ENCODE peak calls at places on chromosomes 3 and 15, in eight cellular contexts. One of them, this sample, is unnamed.

GRCh38 chr3:53630547-53630946 is 136.1 kb downstream of the CACNA1D start:
- DNase-seq in suprapubic skin: no peak
- DNase-seq in body of pancreas: no peak
- DNase-seq in heart left ventricle: no peak
- DNase-seq in erythroblast: no peak
- DNase-seq in tibial nerve: no peak
- DNase-seq in endothelial cell of umbilical vein: no peak
- DNase-seq in adrenal gland: no peak
- DNase-seq in this sample: no peak

GRCh38 chr3:184737641-184738518 is 26.0 kb upstream of the MAGEF1 start:
- DNase-seq in suprapubic skin: peak
- DNase-seq in body of pancreas: no peak
- DNase-seq in heart left ventricle: no peak
- DNase-seq in erythroblast: no peak
- DNase-seq in tibial nerve: no peak
- DNase-seq in endothelial cell of umbilical vein: peak
- DNase-seq in adrenal gland: no peak
- DNase-seq in this sample: peak

GRCh38 chr3:57130426-57131209 is 34.5 kb downstream of the IL17RD start:
- DNase-seq in suprapubic skin: no peak
- DNase-seq in body of pancreas: no peak
- DNase-seq in heart left ventricle: peak
- DNase-seq in erythroblast: no peak
- DNase-seq in tibial nerve: peak
- DNase-seq in endothelial cell of umbilical vein: no peak
- DNase-seq in adrenal gland: no peak
- DNase-seq in this sample: no peak

GRCh38 chr3:48403533-48404439 is 26.1 kb downstream of the PLXNB1 start:
- DNase-seq in suprapubic skin: peak
- DNase-seq in body of pancreas: no peak
- DNase-seq in heart left ventricle: no peak
- DNase-seq in erythroblast: no peak
- DNase-seq in tibial nerve: peak
- DNase-seq in endothelial cell of umbilical vein: no peak
- DNase-seq in adrenal gland: no peak
- DNase-seq in this sample: peak

GRCh38 chr3:62835594-62836236 is 39.5 kb downstream of the CADPS start:
- DNase-seq in suprapubic skin: no peak
- DNase-seq in body of pancreas: no peak
- DNase-seq in heart left ventricle: no peak
- DNase-seq in erythroblast: no peak
- DNase-seq in tibial nerve: no peak
- DNase-seq in endothelial cell of umbilical vein: no peak
- DNase-seq in adrenal gland: no peak
- DNase-seq in this sample: no peak

GRCh38 chr3:71629289-71630252 is 46.0 kb upstream of the FOXP1 start:
- DNase-seq in suprapubic skin: no peak
- DNase-seq in body of pancreas: peak
- DNase-seq in heart left ventricle: peak
- DNase-seq in erythroblast: no peak
- DNase-seq in tibial nerve: no peak
- DNase-seq in endothelial cell of umbilical vein: no peak
- DNase-seq in adrenal gland: peak
- DNase-seq in this sample: no peak

GRCh38 chr3:135929670-135930069 is 35.9 kb upstream of the PPP2R3A start:
- DNase-seq in suprapubic skin: no peak
- DNase-seq in body of pancreas: peak
- DNase-seq in heart left ventricle: peak
- DNase-seq in erythroblast: no peak
- DNase-seq in tibial nerve: peak
- DNase-seq in endothelial cell of umbilical vein: no peak
- DNase-seq in adrenal gland: peak
- DNase-seq in this sample: no peak

GRCh38 chr3:141422961-141423582 is 54.8 kb downstream of the ZBTB38 start:
- DNase-seq in suprapubic skin: no peak
- DNase-seq in body of pancreas: no peak
- DNase-seq in heart left ventricle: no peak
- DNase-seq in erythroblast: no peak
- DNase-seq in tibial nerve: no peak
- DNase-seq in endothelial cell of umbilical vein: no peak
- DNase-seq in adrenal gland: no peak
- DNase-seq in this sample: no peak

GRCh38 chr15:47806008-47806407 is 88.7 kb downstream of the SEMA6D start:
- DNase-seq in suprapubic skin: no peak
- DNase-seq in body of pancreas: no peak
- DNase-seq in heart left ventricle: no peak
- DNase-seq in erythroblast: no peak
- DNase-seq in tibial nerve: no peak
- DNase-seq in endothelial cell of umbilical vein: no peak
- DNase-seq in adrenal gland: no peak
- DNase-seq in this sample: no peak

GRCh38 chr3:32423534-32423933 is 31.9 kb downstream of the CMTM7 start:
- DNase-seq in suprapubic skin: no peak
- DNase-seq in body of pancreas: no peak
- DNase-seq in heart left ventricle: no peak
- DNase-seq in erythroblast: no peak
- DNase-seq in tibial nerve: no peak
- DNase-seq in endothelial cell of umbilical vein: no peak
- DNase-seq in adrenal gland: no peak
- DNase-seq in this sample: no peak

DNA sequence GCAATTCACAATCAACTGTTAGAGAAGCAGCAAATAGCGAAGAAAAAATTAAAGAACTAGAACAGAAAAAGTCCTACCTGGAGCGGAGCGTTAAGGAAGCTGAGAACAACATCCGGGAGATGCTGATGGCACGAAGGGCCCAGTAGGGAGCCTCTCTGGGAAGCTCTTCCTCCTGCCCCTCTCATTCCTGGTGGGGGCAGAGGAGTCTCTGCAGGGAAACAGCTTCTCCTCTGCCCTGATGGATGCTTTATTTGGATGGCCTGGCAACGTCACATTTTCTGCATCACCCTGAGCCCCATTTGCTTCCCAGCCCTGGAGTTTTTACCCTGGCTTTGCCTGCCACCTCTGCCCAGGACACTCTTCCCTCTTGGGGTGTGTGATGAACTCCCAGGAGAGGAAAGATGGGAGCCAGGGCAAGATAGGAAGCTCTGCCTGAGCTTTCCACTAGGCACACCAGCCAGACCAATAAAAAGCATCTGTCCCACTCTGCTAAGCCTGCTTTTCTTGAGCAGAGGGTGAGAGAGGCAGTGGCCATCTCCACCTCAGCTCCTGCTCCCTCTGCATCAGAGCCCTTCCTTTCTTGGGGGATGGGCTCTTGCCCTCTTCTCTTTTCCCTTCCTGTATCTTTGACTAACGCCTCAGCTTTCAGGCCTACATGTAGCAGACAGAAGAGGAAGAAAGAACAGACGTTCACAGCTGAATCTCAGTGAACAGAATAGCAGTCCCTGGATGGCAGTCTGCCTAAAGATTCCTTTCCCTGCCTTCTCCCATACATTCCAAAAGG is 39.5 kb downstream of the PPARG start:
- DNase-seq in suprapubic skin: no peak
- DNase-seq in body of pancreas: peak
- DNase-seq in heart left ventricle: no peak
- DNase-seq in erythroblast: no peak
- DNase-seq in tibial nerve: no peak
- DNase-seq in endothelial cell of umbilical vein: no peak
- DNase-seq in adrenal gland: no peak
- DNase-seq in this sample: no peak
- TF ChIP-seq POLR2A in suprapubic skin: no peak
- TF ChIP-seq POLR2A in body of pancreas: no peak
- TF ChIP-seq POLR2A in heart left ventricle: no peak
- TF ChIP-seq POLR2A in erythroblast: no peak
- TF ChIP-seq POLR2A in tibial nerve: no peak
- TF ChIP-seq POLR2A in endothelial cell of umbilical vein: no peak
- TF ChIP-seq POLR2A in adrenal gland: no peak
- TF ChIP-seq POLR2A in this sample: no peak

GRCh38 chr3:142574665-142575064 is 3.9 kb downstream of the ATR start:
- DNase-seq in suprapubic skin: no peak
- DNase-seq in body of pancreas: no peak
- DNase-seq in heart left ventricle: no peak
- DNase-seq in erythroblast: no peak
- DNase-seq in tibial nerve: no peak
- DNase-seq in endothelial cell of umbilical vein: no peak
- DNase-seq in adrenal gland: no peak
- DNase-seq in this sample: no peak

GRCh38 chr3:142580061-142580423 is 1.5 kb upstream of the ATR start:
- DNase-seq in suprapubic skin: no peak
- DNase-seq in body of pancreas: no peak
- DNase-seq in heart left ventricle: no peak
- DNase-seq in erythroblast: no peak
- DNase-seq in tibial nerve: no peak
- DNase-seq in endothelial cell of umbilical vein: no peak
- DNase-seq in adrenal gland: no peak
- DNase-seq in this sample: no peak

GRCh38 chr3:142576792-142577191 is 1.7 kb downstream of the ATR start:
- DNase-seq in suprapubic skin: no peak
- DNase-seq in body of pancreas: no peak
- DNase-seq in heart left ventricle: no peak
- DNase-seq in erythroblast: no peak
- DNase-seq in tibial nerve: no peak
- DNase-seq in endothelial cell of umbilical vein: no peak
- DNase-seq in adrenal gland: no peak
- DNase-seq in this sample: no peak

GRCh38 chr3:142577701-142578308 is 728 bp downstream of the ATR start:
- DNase-seq in suprapubic skin: no peak
- DNase-seq in body of pancreas: no peak
- DNase-seq in heart left ventricle: no peak
- DNase-seq in erythroblast: no peak
- DNase-seq in tibial nerve: no peak
- DNase-seq in endothelial cell of umbilical vein: peak
- DNase-seq in adrenal gland: no peak
- DNase-seq in this sample: no peak

GRCh38 chr3:142578309-142579223 is at the start of gene ATR:
- DNase-seq in suprapubic skin: peak
- DNase-seq in body of pancreas: peak
- DNase-seq in heart left ventricle: peak
- DNase-seq in erythroblast: peak
- DNase-seq in tibial nerve: peak
- DNase-seq in endothelial cell of umbilical vein: peak
- DNase-seq in adrenal gland: peak
- DNase-seq in this sample: peak
- TF ChIP-seq POLR2A in suprapubic skin: no peak
- TF ChIP-seq POLR2A in body of pancreas: peak
- TF ChIP-seq POLR2A in heart left ventricle: no peak
- TF ChIP-seq POLR2A in erythroblast: peak
- TF ChIP-seq POLR2A in tibial nerve: peak
- TF ChIP-seq POLR2A in endothelial cell of umbilical vein: peak
- TF ChIP-seq POLR2A in adrenal gland: peak
- TF ChIP-seq POLR2A in this sample: peak

GRCh38 chr15:82731527-82731926 is 21.9 kb upstream of the AP3B2 start:
- DNase-seq in suprapubic skin: no peak
- DNase-seq in body of pancreas: no peak
- DNase-seq in heart left ventricle: no peak
- DNase-seq in erythroblast: no peak
- DNase-seq in tibial nerve: no peak
- DNase-seq in endothelial cell of umbilical vein: no peak
- DNase-seq in adrenal gland: no peak
- DNase-seq in this sample: no peak

GRCh38 chr15:82730022-82730530 is 20.4 kb upstream of the AP3B2 start:
- DNase-seq in suprapubic skin: no peak
- DNase-seq in body of pancreas: no peak
- DNase-seq in heart left ventricle: no peak
- DNase-seq in erythroblast: no peak
- DNase-seq in tibial nerve: no peak
- DNase-seq in endothelial cell of umbilical vein: no peak
- DNase-seq in adrenal gland: no peak
- DNase-seq in this sample: no peak

DNA sequence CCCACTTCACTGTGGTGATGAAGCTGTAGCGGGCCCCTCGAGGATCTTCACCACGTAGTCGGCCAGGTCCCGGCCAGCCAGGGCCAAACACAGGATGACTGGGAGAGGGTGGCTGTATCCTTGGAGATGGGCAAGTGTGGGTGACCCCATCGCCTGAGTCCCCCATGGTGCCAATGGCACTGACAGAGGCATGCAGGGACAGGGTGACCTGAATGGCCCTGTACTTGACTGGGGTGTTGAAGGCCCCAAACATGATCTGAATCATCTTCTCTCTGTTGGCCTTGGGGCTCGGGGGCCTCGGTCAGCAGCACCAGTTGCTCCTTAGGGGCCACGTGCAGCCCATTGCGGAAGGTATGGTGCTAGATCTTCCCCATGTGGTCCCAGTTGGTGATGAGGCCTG is 17.1 kb upstream of the AP3B2 start:
- DNase-seq in suprapubic skin: no peak
- DNase-seq in body of pancreas: no peak
- DNase-seq in heart left ventricle: no peak
- DNase-seq in erythroblast: no peak
- DNase-seq in tibial nerve: no peak
- DNase-seq in endothelial cell of umbilical vein: no peak
- DNase-seq in adrenal gland: no peak
- DNase-seq in this sample: no peak
- TF ChIP-seq POLR2A in suprapubic skin: no peak
- TF ChIP-seq POLR2A in body of pancreas: no peak
- TF ChIP-seq POLR2A in heart left ventricle: no peak
- TF ChIP-seq POLR2A in erythroblast: no peak
- TF ChIP-seq POLR2A in tibial nerve: no peak
- TF ChIP-seq POLR2A in endothelial cell of umbilical vein: no peak
- TF ChIP-seq POLR2A in adrenal gland: no peak
- TF ChIP-seq POLR2A in this sample: no peak

GRCh38 chr15:67116742-67117141 is 51.3 kb downstream of the SMAD3 start:
- DNase-seq in suprapubic skin: no peak
- DNase-seq in body of pancreas: no peak
- DNase-seq in heart left ventricle: no peak
- DNase-seq in erythroblast: no peak
- DNase-seq in tibial nerve: no peak
- DNase-seq in endothelial cell of umbilical vein: peak
- DNase-seq in adrenal gland: no peak
- DNase-seq in this sample: no peak
- TF ChIP-seq POLR2A in suprapubic skin: no peak
- TF ChIP-seq POLR2A in body of pancreas: no peak
- TF ChIP-seq POLR2A in heart left ventricle: no peak
- TF ChIP-seq POLR2A in erythroblast: no peak
- TF ChIP-seq POLR2A in tibial nerve: no peak
- TF ChIP-seq POLR2A in endothelial cell of umbilical vein: no peak
- TF ChIP-seq POLR2A in adrenal gland: no peak
- TF ChIP-seq POLR2A in this sample: no peak

DNA sequence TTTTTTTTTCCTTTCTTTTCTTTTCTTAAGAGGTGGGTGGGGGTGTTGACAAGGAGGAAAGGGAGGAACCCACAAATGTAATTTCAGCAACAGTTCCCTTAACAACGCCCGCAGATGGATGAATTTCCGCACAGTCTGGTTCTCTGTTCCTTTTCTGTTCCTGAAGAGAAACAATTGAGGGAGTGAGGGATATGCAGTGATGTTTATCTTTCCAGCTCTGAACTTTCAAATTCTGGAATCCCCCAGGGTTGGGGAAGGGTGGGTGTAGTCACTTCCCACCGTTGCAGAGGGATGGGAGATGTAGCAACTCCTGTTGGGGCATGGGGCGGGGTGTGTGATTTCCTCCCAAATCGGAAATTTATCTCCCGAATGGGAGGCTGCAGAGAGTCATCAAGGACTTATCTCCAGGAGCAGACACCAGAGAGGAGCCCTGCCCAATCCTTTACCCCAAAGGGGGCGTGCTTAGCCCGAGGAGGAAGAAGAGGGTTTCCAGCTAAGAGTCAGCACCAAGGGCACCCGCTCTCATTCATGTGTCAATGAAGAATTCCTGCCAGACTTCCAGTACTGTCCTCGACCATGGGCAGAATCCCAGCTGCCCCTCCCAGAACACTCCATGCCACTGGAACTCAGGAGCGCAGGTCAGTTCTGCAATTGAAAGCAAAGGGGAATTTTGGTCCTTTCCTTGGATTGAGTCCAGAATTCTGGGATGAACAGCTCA is 35.0 kb upstream of the CFAP161 start:
- DNase-seq in suprapubic skin: no peak
- DNase-seq in body of pancreas: peak
- DNase-seq in heart left ventricle: peak
- DNase-seq in erythroblast: peak
- DNase-seq in tibial nerve: no peak
- DNase-seq in endothelial cell of umbilical vein: peak
- DNase-seq in adrenal gland: peak
- DNase-seq in this sample: no peak
- TF ChIP-seq POLR2A in suprapubic skin: no peak
- TF ChIP-seq POLR2A in body of pancreas: no peak
- TF ChIP-seq POLR2A in heart left ventricle: no peak
- TF ChIP-seq POLR2A in erythroblast: no peak
- TF ChIP-seq POLR2A in tibial nerve: no peak
- TF ChIP-seq POLR2A in endothelial cell of umbilical vein: no peak
- TF ChIP-seq POLR2A in adrenal gland: no peak
- TF ChIP-seq POLR2A in this sample: no peak

This sample was measured in H54.